ENCODE peak calls at places on chromosomes 16 and 17, in six cellular contexts. Q is kidney tubule cell; F is tibial nerve; W is activated naive CD4-positive, alpha-beta T cell treated with anti-CD3 and anti-CD28 coated beads for 36 hours; G is non-pigmented ciliary epithelial cell; Y is OCI-LY7. M is an unnamed sample.
A peak's percentile ranks its signal among the peaks of the same experiment; 100 is the strongest.

GRCh38 chr16:26715969-26716368 is 350.8 kb upstream of the C16orf82 start:
- DNase-seq in Y (no peak), F (no peak), W (no peak), Q (no peak), G (no peak), M (no peak)

GRCh38 chr16:10984509-10984908 is 40.1 kb downstream of the CLEC16A start:
- DNase-seq in F (no peak), Y (no peak), Q (no peak), G (no peak), W (no peak), M (no peak)

GRCh38 chr17:77887464-77888241 is 70.8 kb upstream of the TNRC6C start:
- DNase-seq in G (peak; percentile 19), F (peak; percentile 87), W (peak; percentile 74), Y (peak; percentile 33), Q (peak; percentile 45), M (peak; percentile 40)

GRCh38 chr16:70418274-70418992 is 20.5 kb downstream of the ST3GAL2 start:
- DNase-seq in Q (no peak), Y (peak; percentile 39), W (peak; percentile 58), F (no peak), G (no peak), M (no peak)

GRCh38 chr16:12781777-12782176 is 21.9 kb downstream of the CPPED1 start:
- DNase-seq in W (peak; percentile 15), F (no peak), Q (no peak), G (no peak), Y (no peak), M (no peak)

GRCh38 chr17:72446525-72447250 is 325.9 kb downstream of the SOX9 start:
- DNase-seq in F (no peak), G (no peak), Y (no peak), Q (no peak), W (no peak), M (no peak)

GRCh38 chr17:31211352-31212012 is 85.6 kb downstream of the OMG start:
- DNase-seq in W (no peak), G (no peak), F (no peak), Q (no peak), Y (no peak), M (no peak)

GRCh38 chr16:86789621-86790051 is 211.3 kb downstream of the FOXL1 start:
- DNase-seq in Q (peak; percentile 36), G (no peak), F (no peak), Y (no peak), W (no peak), M (no peak)

GRCh38 chr17:1000597-1001490 is 3.9 kb downstream of the TIMM22 start:
- DNase-seq in G (no peak), Q (peak; percentile 30), W (no peak), Y (no peak), F (no peak), M (no peak)